ENCODE peak calls at places on chromosomes 2 and 18, in nine cellular contexts. Y is heart left ventricle, T is heart right ventricle, A is mammary epithelial cell, L is brain microvascular endothelial cell, K is adrenal gland, E is colonic mucosa, Z is K562, M is prostate gland. I is an unnamed sample. For H3K36me3, the result is how much of the 10 kb centered on the place peaks cover.

GRCh38 chr2:29374823-29375222 is 259.6 kb downstream of the CLIP4 start:
- DNase-seq in Y (no peak), T (no peak), A (no peak), L (no peak), K (no peak), E (no peak), Z (no peak), M (no peak), I (no peak)

GRCh38 chr2:49656853-49657252 is 502.5 kb upstream of the FSHR start:
- DNase-seq in Y (no peak), T (no peak), A (no peak), L (no peak), K (no peak), E (no peak), Z (no peak), M (no peak), I (no peak)

GRCh38 chr2:24623535-24623934 is 132.5 kb downstream of the NCOA1 start:
- DNase-seq in Y (no peak), T (no peak), A (no peak), L (no peak), K (no peak), E (no peak), Z (peak), M (no peak), I (no peak)

GRCh38 chr2:230643576-230644291 is 68.9 kb upstream of the CAB39 start:
- DNase-seq in Y (no peak), T (peak), A (no peak), L (no peak), K (peak), E (no peak), Z (no peak), M (no peak), I (no peak)

GRCh38 chr2:188456114-188456909 is 164.6 kb downstream of the GULP1 start:
- DNase-seq in Y (no peak), T (no peak), A (no peak), L (no peak), K (no peak), E (no peak), Z (no peak), M (no peak), I (no peak)

GRCh38 chr2:212157011-212157410 is 381.6 kb downstream of the ERBB4 start:
- DNase-seq in Y (no peak), T (no peak), A (peak), L (peak), K (no peak), E (no peak), Z (no peak), M (no peak), I (no peak)

GRCh38 chr2:233915133-233915532 is 2.0 kb upstream of the TRPM8 start:
- DNase-seq in Y (no peak), T (no peak), A (no peak), L (no peak), K (no peak), E (no peak), Z (peak), M (no peak), I (no peak)

GRCh38 chr18:3015851-3016250 is 2.9 kb upstream of the LPIN2 start:
- DNase-seq in Y (no peak), T (no peak), A (no peak), L (no peak), K (no peak), E (no peak), Z (no peak), M (no peak), I (no peak)

GRCh38 chr2:10405441-10405840 is 42.7 kb downstream of the ODC1 start:
- DNase-seq in Y (no peak), T (no peak), A (peak), L (peak), K (peak), E (no peak), Z (no peak), M (peak), I (no peak)

GRCh38 chr2:152263902-152264301 is 71.1 kb upstream of the FMNL2 start:
- DNase-seq in Y (no peak), T (no peak), A (no peak), L (no peak), K (no peak), E (no peak), Z (no peak), M (no peak), I (no peak)

GRCh38 chr18:49668583-49669290 is 106.9 kb downstream of the LIPG start:
- DNase-seq in Y (peak), T (peak), A (no peak), L (no peak), K (no peak), E (peak), Z (no peak), M (no peak), I (no peak)

GRCh38 chr18:32595735-32596134 is 125.1 kb upstream of the GAREM1 start:
- DNase-seq in Y (no peak), T (no peak), A (no peak), L (no peak), K (no peak), E (no peak), Z (no peak), M (no peak), I (no peak)

GRCh38 chr2:144937899-144938298 is 418.0 kb upstream of the ZEB2 start:
- DNase-seq in Y (no peak), T (peak), A (no peak), L (peak), K (no peak), E (no peak), Z (no peak), M (no peak), I (no peak)

GRCh38 chr2:219041252-219041651 is at the start of gene CFAP65:
- DNase-seq in Y (no peak), T (no peak), A (peak), L (peak), K (peak), E (peak), Z (peak), M (peak), I (no peak)

GRCh38 chr18:49795612-49796552 is 17.5 kb downstream of the ACAA2 start:
- DNase-seq in Y (no peak), T (no peak), A (no peak), L (no peak), K (no peak), E (no peak), Z (no peak), M (no peak), I (no peak)

GRCh38 chr2:49000692-49001091 is 153.6 kb downstream of the FSHR start:
- DNase-seq in Y (no peak), T (no peak), A (no peak), L (no peak), K (no peak), E (no peak), Z (no peak), M (no peak), I (no peak)

GRCh38 chr2:47888581-47889280 is 17.6 kb downstream of the FBXO11 start:
- DNase-seq in Y (no peak), T (no peak), A (no peak), L (peak), K (no peak), E (no peak), Z (no peak), M (no peak), I (no peak)

GRCh38 chr2:148645925-148646559 is 1.5 kb downstream of the EPC2 start:
- DNase-seq in Y (no peak), T (peak), A (peak), L (peak), K (peak), E (peak), Z (peak), M (peak), I (peak)

GRCh38 chr2:60964651-60965513 is 52.6 kb upstream of the PEX13 start:
- DNase-seq in Y (no peak), T (no peak), A (no peak), L (no peak), K (no peak), E (no peak), Z (no peak), M (no peak), I (no peak)

GRCh38 chr18:35242426-35242825 is 1.6 kb downstream of the ZNF397 start:
- DNase-seq in Y (no peak), T (no peak), A (no peak), L (no peak), K (no peak), E (no peak), Z (no peak), M (no peak), I (no peak)

GRCh38 chr18:54163458-54163857 is 61.0 kb downstream of the MBD2 start:
- DNase-seq in Y (no peak), T (no peak), A (no peak), L (no peak), K (no peak), E (no peak), Z (no peak), M (no peak), I (no peak)
- H3K36me3 ChIP-seq in Y (under half), T (half or more), A (under half), L (under half), K (under half), E (under half), Z (half or more), M (under half), I (under half)

DNA sequence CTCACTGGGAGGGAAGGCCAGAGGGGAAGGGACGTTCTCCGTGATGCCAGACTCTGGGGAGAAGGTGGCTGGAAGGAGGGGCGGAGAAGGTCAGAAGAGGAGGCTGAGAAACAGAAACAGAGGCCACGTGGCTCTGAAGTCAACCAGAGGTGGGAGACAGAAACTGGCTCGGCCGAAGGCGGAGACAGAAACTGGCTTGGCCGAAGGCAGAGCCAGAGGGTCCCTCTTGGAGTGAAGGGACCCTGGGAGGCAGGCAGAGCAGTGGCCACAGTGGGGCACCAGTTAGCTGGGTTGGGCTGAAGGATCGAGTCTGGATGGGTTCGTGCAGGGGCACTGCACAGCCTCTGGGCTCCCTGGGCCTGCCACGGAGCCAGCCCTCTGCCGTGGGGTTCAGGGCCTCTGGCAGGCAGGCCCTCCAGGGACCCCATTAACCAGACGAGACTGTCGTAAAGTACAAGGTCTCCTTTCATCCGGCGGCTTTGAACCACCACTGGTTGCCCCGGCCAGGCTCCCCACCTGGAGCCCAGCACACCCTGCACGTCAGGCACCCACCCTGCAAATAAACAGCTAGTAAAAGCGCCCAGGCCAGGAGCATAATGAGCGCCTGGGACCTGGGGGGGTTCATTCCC is 218.8 kb downstream of the DYSF start:
- DNase-seq in Y (no peak), T (no peak), A (no peak), L (no peak), K (no peak), E (peak), Z (no peak), M (peak), I (no peak)
- TF ChIP-seq CTCF in Y (no peak), T (no peak), A (no peak), L (peak), K (no peak), E (no peak), Z (peak), M (no peak), I (no peak)

GRCh38 chr2:46327627-46328026 is 30.4 kb downstream of the EPAS1 start:
- DNase-seq in Y (no peak), T (no peak), A (no peak), L (no peak), K (no peak), E (no peak), Z (peak), M (no peak), I (no peak)
- H3K4me3 ChIP-seq in Y (no peak), T (no peak), A (no peak), L (no peak), K (no peak), E (no peak), Z (no peak), M (no peak), I (no peak)

GRCh38 chr2:41959760-41960159 is 88.1 kb upstream of the PKDCC start:
- DNase-seq in Y (no peak), T (no peak), A (no peak), L (no peak), K (no peak), E (no peak), Z (no peak), M (no peak), I (no peak)

GRCh38 chr2:41965886-41966285 is 81.9 kb upstream of the PKDCC start:
- DNase-seq in Y (no peak), T (no peak), A (no peak), L (no peak), K (no peak), E (peak), Z (no peak), M (no peak), I (no peak)

GRCh38 chr2:41963661-41964525 is 83.9 kb upstream of the PKDCC start:
- DNase-seq in Y (no peak), T (peak), A (no peak), L (no peak), K (peak), E (peak), Z (no peak), M (no peak), I (no peak)

GRCh38 chr2:41965173-41965875 is 82.5 kb upstream of the PKDCC start:
- DNase-seq in Y (no peak), T (no peak), A (no peak), L (no peak), K (no peak), E (no peak), Z (no peak), M (no peak), I (no peak)

GRCh38 chr2:41962912-41963652 is 84.7 kb upstream of the PKDCC start:
- DNase-seq in Y (no peak), T (no peak), A (no peak), L (no peak), K (no peak), E (no peak), Z (no peak), M (no peak), I (no peak)
- H3K36me3 ChIP-seq in Y (under half), T (under half), A (under half), L (under half), K (under half), E (under half), Z (under half), M (under half), I (under half)

DNA sequence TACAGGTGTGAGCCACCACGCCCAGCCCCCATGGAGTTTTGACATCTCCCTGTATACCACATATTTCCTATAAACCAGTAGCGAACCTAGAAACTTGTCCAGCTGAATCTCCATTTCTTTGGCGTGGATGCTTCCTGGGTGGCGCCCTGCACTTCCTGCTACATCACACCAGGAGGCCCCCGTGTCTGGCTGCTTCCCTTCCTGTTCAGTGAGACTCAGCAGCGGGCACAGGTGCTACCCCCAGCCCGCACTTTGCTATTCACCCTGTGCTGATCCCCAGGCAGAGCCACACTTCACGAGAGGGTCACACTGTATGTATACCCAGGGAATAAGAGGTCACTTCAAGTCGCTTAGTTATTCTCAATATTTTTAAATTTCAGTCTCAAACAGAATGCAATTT is 35.0 kb downstream of the CYP27C1 start:
- DNase-seq in Y (no peak), T (no peak), A (no peak), L (no peak), K (no peak), E (no peak), Z (peak), M (no peak), I (no peak)
- TF ChIP-seq CTCF in Y (no peak), T (no peak), A (no peak), L (peak), K (no peak), E (no peak), Z (peak), M (no peak), I (no peak)

GRCh38 chr2:38960609-38961320 is 71.1 kb downstream of the ARHGEF33 start:
- DNase-seq in Y (no peak), T (no peak), A (no peak), L (no peak), K (peak), E (no peak), Z (no peak), M (no peak), I (no peak)
- H3K4me3 ChIP-seq in Y (peak), T (peak), A (peak), L (peak), K (no peak), E (no peak), Z (no peak), M (peak), I (peak)

DNA sequence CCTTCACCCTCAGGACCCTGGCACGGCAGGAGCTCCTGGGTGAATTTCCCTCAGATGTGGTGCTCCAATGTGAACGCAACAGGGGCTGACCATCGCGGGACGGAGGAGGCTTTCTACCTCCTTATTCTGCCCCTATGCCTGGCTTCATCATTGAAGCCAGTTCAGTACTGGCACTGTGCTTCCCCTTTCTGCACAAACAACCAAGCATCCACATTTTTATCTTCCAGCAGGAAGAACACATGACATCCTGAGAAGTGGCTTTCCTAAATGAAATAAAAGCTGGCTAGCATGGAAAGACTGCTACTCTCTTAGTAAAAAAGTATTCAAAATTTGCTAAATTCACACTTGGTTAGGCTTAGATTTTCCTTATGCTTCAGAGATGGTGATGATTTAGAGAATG is 24.8 kb downstream of the AFG3L2 start:
- DNase-seq in Y (no peak), T (no peak), A (no peak), L (no peak), K (no peak), E (no peak), Z (no peak), M (no peak), I (no peak)
- H3K36me3 ChIP-seq in Y (under half), T (half or more), A (under half), L (under half), K (half or more), E (under half), Z (half or more), M (under half), I (under half)

GRCh38 chr2:227862741-227863588 is 8.5 kb upstream of the DAW1 start:
- DNase-seq in Y (no peak), T (no peak), A (peak), L (peak), K (no peak), E (no peak), Z (no peak), M (no peak), I (no peak)
- TF ChIP-seq CTCF in Y (no peak), T (no peak), A (no peak), L (peak), K (no peak), E (no peak), Z (no peak), M (no peak), I (peak)

GRCh38 chr2:101574622-101575021 is 99.7 kb upstream of the RFX8 start:
- DNase-seq in Y (no peak), T (no peak), A (no peak), L (no peak), K (no peak), E (no peak), Z (no peak), M (no peak), I (no peak)
- H3K4me3 ChIP-seq in Y (no peak), T (no peak), A (no peak), L (no peak), K (no peak), E (no peak), Z (no peak), M (no peak), I (no peak)

I was measured in BJ.